ENCODE peak calls at places on chromosomes 7 and 10, in six cellular contexts. I is Kasumi-1, J is epithelial cell of esophagus, W is mesenteric fat pad, C is T-helper 2 cell, R is sciatic nerve. P is an unnamed sample.

GRCh38 chr7:33773053-33773452 is 132.3 kb upstream of the BMPER start:
- DNase-seq in C (no peak), R (no peak), J (peak; percentile 90), I (no peak), W (no peak), P (no peak)

GRCh38 chr7:51352174-51353145 is 35.9 kb upstream of the COBL start:
- DNase-seq in J (no peak), W (no peak), C (no peak), I (no peak), R (no peak), P (no peak)

GRCh38 chr10:26939290-26939956 is 78.7 kb upstream of the ABI1 start:
- DNase-seq in I (no peak), J (no peak), W (no peak), R (no peak), C (no peak), P (no peak)

GRCh38 chr7:25907214-25907613 is 244.8 kb upstream of the NFE2L3 start:
- DNase-seq in W (no peak), C (no peak), R (no peak), J (no peak), I (no peak), P (no peak)

GRCh38 chr7:79282882-79283602 is 170.4 kb downstream of the MAGI2 start:
- DNase-seq in I (no peak), J (peak; percentile 64), C (no peak), W (no peak), R (no peak), P (no peak)

GRCh38 chr7:136687693-136688322 is 180.6 kb upstream of the CHRM2 start:
- DNase-seq in W (no peak), J (peak; percentile 43), I (peak; percentile 53), R (no peak), C (no peak), P (no peak)

GRCh38 chr7:26250239-26250638 is 41.4 kb upstream of the SNX10 start:
- DNase-seq in J (no peak), C (no peak), I (no peak), W (no peak), R (no peak), P (no peak)

GRCh38 chr7:17523813-17524741 is 225.6 kb downstream of the AHR start:
- DNase-seq in W (no peak), R (no peak), C (no peak), I (no peak), J (peak; percentile 95), P (no peak)

GRCh38 chr10:76315240-76315639 is 883.8 kb downstream of the LRMDA start:
- DNase-seq in C (no peak), R (no peak), W (no peak), I (no peak), J (no peak), P (no peak)

GRCh38 chr7:22430457-22430856 is 69.5 kb downstream of the STEAP1B start:
- DNase-seq in I (no peak), W (no peak), R (no peak), J (peak; percentile 99), C (no peak), P (no peak)

P was measured in naive thymus-derived CD8-positive, alpha-beta T cell.